ENCODE peak calls at places on chromosome 22, in seven cellular contexts. K is mesendoderm, A is H9, J is mesenchymal stem cell, I is neuronal stem cell, M is IMR-90, V is H1. H is an unnamed sample. For H3K27me3, the result is how much of the 10 kb centered on the place peaks cover.

GRCh38 chr22:48594016-48594756 is 1233.5 kb downstream of the BRD1 start:
- DNase-seq in K (no peak), A (no peak), J (no peak), I (no peak), M (no peak), V (no peak), H (no peak)

GRCh38 chr22:30500628-30501027 is 4.9 kb downstream of the SEC14L4 start:
- DNase-seq in K (no peak), A (no peak), J (no peak), I (no peak), M (no peak), V (no peak), H (no peak)

GRCh38 chr22:24330636-24331035 is 60.0 kb downstream of the SPECC1L start:
- DNase-seq in K (no peak), A (no peak), J (no peak), I (no peak), M (no peak), V (no peak), H (peak)

GRCh38 chr22:39349506-39349966 is 255 bp upstream of the SYNGR1 start:
- DNase-seq in K (peak), A (no peak), J (peak), I (peak), M (no peak), V (no peak), H (no peak)

GRCh38 chr22:40526960-40527359 is 109.6 kb downstream of the MRTFA start:
- DNase-seq in K (no peak), A (no peak), J (no peak), I (no peak), M (no peak), V (no peak), H (no peak)

GRCh38 chr22:26086359-26086758 is 82.9 kb upstream of the SEZ6L start:
- DNase-seq in K (peak), A (no peak), J (no peak), I (no peak), M (no peak), V (no peak), H (no peak)

GRCh38 chr22:18076060-18076497 is 1.7 kb upstream of the PEX26 start:
- DNase-seq in K (peak), A (peak), J (peak), I (peak), M (peak), V (no peak), H (peak)

GRCh38 chr22:46110215-46110614 is 40.1 kb upstream of the PPARA start:
- DNase-seq in K (peak), A (peak), J (peak), I (no peak), M (peak), V (no peak), H (no peak)

GRCh38 chr22:25680949-25681348 is 61.0 kb upstream of the MYO18B start:
- DNase-seq in K (no peak), A (no peak), J (no peak), I (no peak), M (no peak), V (no peak), H (peak)

GRCh38 chr22:18032455-18033101 is 8.2 kb upstream of the MICAL3 start:
- DNase-seq in K (no peak), A (no peak), J (peak), I (no peak), M (peak), V (no peak), H (peak)

GRCh38 chr22:48758021-48758561 is 1069.6 kb downstream of the BRD1 start:
- DNase-seq in K (no peak), A (peak), J (no peak), I (no peak), M (no peak), V (no peak), H (no peak)

GRCh38 chr22:26673485-26673884 is 16.1 kb downstream of the MIAT start:
- DNase-seq in K (no peak), A (no peak), J (peak), I (no peak), M (no peak), V (no peak), H (peak)

GRCh38 chr22:37214431-37215025 is 2.3 kb upstream of the SSTR3 start:
- DNase-seq in K (no peak), A (no peak), J (no peak), I (no peak), M (no peak), V (no peak), H (no peak)

GRCh38 chr22:36761553-36762240 is 14.2 kb downstream of the IFT27 start:
- DNase-seq in K (no peak), A (peak), J (no peak), I (no peak), M (no peak), V (no peak), H (no peak)

GRCh38 chr22:36406721-36407120 is 19.0 kb upstream of the MYH9 start:
- DNase-seq in K (no peak), A (no peak), J (no peak), I (no peak), M (no peak), V (no peak), H (no peak)

GRCh38 chr22:21758056-21758455 is 22.5 kb upstream of the YPEL1 start:
- DNase-seq in K (no peak), A (no peak), J (no peak), I (no peak), M (no peak), V (no peak), H (no peak)

GRCh38 chr22:21753374-21754111 is 17.9 kb upstream of the YPEL1 start:
- DNase-seq in K (no peak), A (no peak), J (no peak), I (no peak), M (no peak), V (no peak), H (no peak)

GRCh38 chr22:21752276-21752675 is 16.7 kb upstream of the YPEL1 start:
- DNase-seq in K (no peak), A (no peak), J (no peak), I (no peak), M (no peak), V (no peak), H (no peak)

GRCh38 chr22:21755855-21756284 is 20.3 kb upstream of the YPEL1 start:
- DNase-seq in K (no peak), A (no peak), J (peak), I (no peak), M (peak), V (no peak), H (no peak)

GRCh38 chr22:21754523-21755128 is 19.0 kb upstream of the YPEL1 start:
- DNase-seq in K (peak), A (no peak), J (no peak), I (no peak), M (peak), V (no peak), H (no peak)
- H3K18ac ChIP-seq in K (no peak), A (no peak), J (no peak), I (peak), M (no peak), V (no peak), H (no peak)

DNA sequence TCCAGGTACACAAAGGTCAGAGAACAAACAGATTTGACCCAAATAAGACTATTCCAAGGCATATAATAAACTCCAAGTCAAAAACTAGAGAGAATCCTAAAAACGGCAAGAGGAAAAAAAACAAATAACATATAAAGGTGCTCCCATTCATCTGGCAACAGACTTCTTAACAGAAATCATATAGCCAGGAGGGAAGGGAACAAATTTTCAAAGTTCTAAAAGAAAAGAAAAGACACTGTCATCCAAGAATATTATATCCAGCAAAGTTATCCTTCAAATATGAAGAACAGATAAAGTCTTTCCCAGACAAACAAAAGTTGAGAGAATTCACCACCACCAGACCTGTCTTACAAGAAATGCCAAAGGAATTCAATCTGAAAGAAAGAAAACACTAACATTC is 11.1 kb downstream of the EFCAB6 start:
- DNase-seq in K (no peak), A (no peak), J (no peak), I (no peak), M (no peak), V (no peak), H (no peak)
- H2BK120ac ChIP-seq in K (no peak), A (no peak), J (no peak), I (no peak), M (no peak), V (no peak), H (no peak)

GRCh38 chr22:32469799-32470212 is 4.8 kb upstream of the FBXO7 start:
- DNase-seq in K (peak), A (no peak), J (peak), I (no peak), M (peak), V (no peak), H (peak)
- H3K27me3 ChIP-seq in K (under half), A (under half), J (under half), I (under half), M (under half), V (under half), H (under half)

DNA sequence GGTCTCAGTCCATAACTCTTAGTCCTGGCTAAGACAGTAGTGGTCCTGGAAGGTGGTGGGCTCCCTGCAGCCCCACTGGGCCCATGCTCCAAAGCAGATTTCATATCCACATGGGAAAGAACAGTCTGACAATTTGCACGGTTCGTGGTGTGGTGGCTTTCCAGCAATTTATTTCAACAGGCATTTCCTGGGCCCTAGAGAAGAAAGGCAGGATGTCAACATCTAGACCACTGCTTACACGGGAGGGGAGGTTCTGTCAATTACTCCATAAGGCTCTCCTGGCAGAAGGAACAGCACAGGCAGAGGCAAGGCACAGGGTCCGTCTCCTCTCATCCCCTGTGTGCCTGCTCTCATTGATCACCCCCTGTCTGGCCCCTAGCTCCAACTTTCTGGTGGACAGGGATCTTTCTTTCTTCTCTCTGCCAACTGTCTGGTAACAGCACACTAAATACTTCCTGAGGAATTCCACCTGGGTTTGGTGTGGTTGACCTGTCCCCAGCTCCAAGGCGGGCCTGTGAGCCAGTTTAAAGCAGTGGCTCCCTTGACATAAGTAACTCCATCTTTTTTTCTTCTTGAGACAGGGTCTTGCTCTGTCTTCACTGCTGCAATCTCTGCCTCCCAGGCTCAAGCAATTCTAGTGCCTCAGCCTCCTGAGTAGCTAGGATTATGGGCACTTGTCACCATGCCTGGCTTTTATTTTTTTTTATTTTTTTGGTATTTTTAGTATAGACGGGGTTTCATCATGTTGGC is 5.1 kb upstream of the A4GALT start:
- DNase-seq in K (no peak), A (no peak), J (peak), I (no peak), M (no peak), V (no peak), H (no peak)
- H3K18ac ChIP-seq in K (no peak), A (no peak), J (peak), I (peak), M (no peak), V (no peak), H (no peak)

GRCh38 chr22:44098021-44098739 is 74.1 kb downstream of the PARVB start:
- DNase-seq in K (peak), A (no peak), J (no peak), I (no peak), M (no peak), V (no peak), H (no peak)
- H2BK120ac ChIP-seq in K (no peak), A (no peak), J (no peak), I (no peak), M (no peak), V (no peak), H (no peak)

GRCh38 chr22:42363851-42364250 is 68.4 kb downstream of the NFAM1 start:
- DNase-seq in K (no peak), A (no peak), J (no peak), I (no peak), M (no peak), V (no peak), H (no peak)

GRCh38 chr22:42365942-42366660 is 66.1 kb downstream of the NFAM1 start:
- DNase-seq in K (no peak), A (no peak), J (no peak), I (no peak), M (no peak), V (no peak), H (no peak)

GRCh38 chr22:42366815-42367581 is 65.2 kb downstream of the NFAM1 start:
- DNase-seq in K (no peak), A (no peak), J (no peak), I (no peak), M (no peak), V (no peak), H (no peak)

GRCh38 chr22:42364641-42365336 is 67.4 kb downstream of the NFAM1 start:
- DNase-seq in K (no peak), A (no peak), J (no peak), I (no peak), M (peak), V (no peak), H (no peak)

GRCh38 chr22:42365337-42365865 is 66.8 kb downstream of the NFAM1 start:
- DNase-seq in K (peak), A (peak), J (no peak), I (no peak), M (no peak), V (no peak), H (peak)
- H3K27me3 ChIP-seq in K (under half), A (under half), J (half or more), I (under half), M (half or more), V (under half), H (under half)

DNA sequence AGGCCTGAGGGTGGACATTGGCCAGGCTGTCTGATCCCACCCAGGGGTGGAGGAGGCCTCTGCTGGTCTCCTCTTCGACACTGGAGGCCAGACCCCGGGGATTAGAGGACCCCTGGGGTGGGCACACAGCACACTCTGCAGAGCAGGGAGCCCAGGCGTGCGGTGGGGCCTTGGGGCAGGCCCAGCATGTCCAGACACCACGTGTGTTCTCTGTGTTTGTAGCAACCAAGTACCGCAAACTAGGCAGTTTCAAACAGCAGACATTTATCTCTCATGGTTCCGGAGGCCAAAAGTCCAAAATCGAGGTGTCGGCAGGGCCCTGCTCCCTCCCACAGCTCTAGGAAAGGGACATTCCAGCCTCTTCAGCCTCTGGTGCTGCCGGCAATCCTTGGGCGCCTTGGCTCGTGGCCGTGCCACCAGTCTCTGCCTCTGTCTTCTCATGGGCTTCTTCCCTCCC is 1.5 kb downstream of the PANX2 start:
- DNase-seq in K (no peak), A (no peak), J (no peak), I (no peak), M (no peak), V (no peak), H (no peak)
- H3K18ac ChIP-seq in K (no peak), A (no peak), J (no peak), I (no peak), M (no peak), V (no peak), H (no peak)

DNA sequence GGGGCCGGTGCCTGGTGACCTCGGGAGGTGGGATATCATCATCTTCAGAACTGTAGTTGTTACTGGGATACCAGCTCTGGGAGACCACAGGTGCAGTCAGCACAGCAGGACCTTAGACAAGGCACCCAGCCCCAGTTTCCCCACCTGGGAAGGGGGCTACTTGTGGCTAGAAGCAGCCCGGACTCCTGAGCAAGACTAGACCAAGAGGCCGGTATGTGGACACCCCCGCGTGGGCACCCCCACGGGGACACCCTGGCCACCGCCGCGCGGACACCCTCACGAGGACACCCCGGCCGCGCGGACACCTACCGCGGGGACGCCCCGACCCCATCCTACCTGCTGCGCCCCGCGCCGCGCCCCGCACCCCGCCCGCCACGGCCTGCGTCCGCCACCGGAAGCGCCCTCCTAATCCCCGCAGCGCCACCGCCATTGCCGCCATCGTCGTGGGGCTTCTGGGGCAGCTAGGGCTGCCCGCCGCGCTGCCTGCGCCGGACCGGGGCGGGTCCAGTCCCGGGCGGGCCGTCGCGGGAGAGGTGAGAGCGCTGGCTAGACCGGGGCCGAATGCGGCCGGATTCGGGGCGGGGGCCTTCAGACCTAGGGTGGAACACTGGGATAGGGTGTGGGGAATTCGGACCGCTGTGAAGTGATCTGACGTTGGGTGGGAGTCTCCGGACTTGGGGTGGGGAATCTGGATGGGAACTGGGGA is at the start of the genes COMT and TXNRD2:
- DNase-seq in K (peak), A (no peak), J (peak), I (no peak), M (peak), V (no peak), H (peak)
- H2BK120ac ChIP-seq in K (no peak), A (no peak), J (peak), I (no peak), M (peak), V (no peak), H (peak)